ENCODE peak calls at places on chromosome 10, in four cellular contexts. H is GM12878, Z is HepG2, X is SK-N-SH. D is an unnamed sample.

GRCh38 chr10:30215631-30216030 is 133.4 kb downstream of the MTPAP start:
- DNase-seq in H (no peak), Z (no peak), X (no peak), D (no peak)

GRCh38 chr10:14787938-14788337 is 13.2 kb upstream of the FAM107B start:
- DNase-seq in H (no peak), Z (no peak), X (no peak), D (no peak)

GRCh38 chr10:15898046-15898445 is 37.7 kb upstream of the MINDY3 start:
- DNase-seq in H (no peak), Z (no peak), X (peak; percentile 12), D (peak; percentile 13)

GRCh38 chr10:32103721-32104120 is 47.5 kb upstream of the KIF5B start:
- DNase-seq in H (no peak), Z (no peak), X (no peak), D (no peak)

GRCh38 chr10:122342293-122343134 is 32.0 kb upstream of the PLEKHA1 start:
- DNase-seq in H (no peak), Z (peak; percentile 54), X (peak; percentile 63), D (peak; percentile 44)

GRCh38 chr10:62022830-62023229 is 121.3 kb downstream of the ARID5B start:
- DNase-seq in H (no peak), Z (no peak), X (no peak), D (no peak)

GRCh38 chr10:93028881-93029280 is 31.7 kb upstream of the CYP26C1 start:
- DNase-seq in H (no peak), Z (no peak), X (no peak), D (peak; percentile 27)

GRCh38 chr10:9157656-9158055 is 1103.2 kb downstream of the GATA3 start:
- DNase-seq in H (no peak), Z (no peak), X (no peak), D (no peak)

GRCh38 chr10:98006266-98006665 is 24.2 kb downstream of the CRTAC1 start:
- DNase-seq in H (no peak), Z (no peak), X (peak; percentile 55), D (no peak)

GRCh38 chr10:11863353-11864105 is 40.4 kb downstream of the PROSER2 start:
- DNase-seq in H (peak; percentile 76), Z (no peak), X (no peak), D (no peak)

GRCh38 chr10:21285742-21286311 is 239.7 kb downstream of the SKIDA1 start:
- DNase-seq in H (no peak), Z (no peak), X (no peak), D (peak; percentile 74)

GRCh38 chr10:132698761-132699391 is 87.1 kb downstream of the NKX6-2 start:
- DNase-seq in H (no peak), Z (no peak), X (no peak), D (no peak)

GRCh38 chr10:17214991-17215781 is 12.9 kb upstream of the VIM start:
- DNase-seq in H (no peak), Z (no peak), X (no peak), D (peak; percentile 75)

GRCh38 chr10:43930243-43930642 is 281.6 kb upstream of the ZNF32 start:
- DNase-seq in H (no peak), Z (no peak), X (no peak), D (no peak)

GRCh38 chr10:113854757-113855626 is 531 bp downstream of the NHLRC2 start:
- DNase-seq in H (no peak), Z (peak; percentile 23), X (peak; percentile 83), D (peak; percentile 62)

GRCh38 chr10:48792687-48793096 is 108.0 kb downstream of the WDFY4 start:
- DNase-seq in H (no peak), Z (no peak), X (no peak), D (no peak)

GRCh38 chr10:128008521-128009250 is 101.8 kb downstream of the PTPRE start:
- DNase-seq in H (no peak), Z (no peak), X (no peak), D (no peak)

GRCh38 chr10:91162050-91162494 is 58.4 kb upstream of the PCGF5 start:
- DNase-seq in H (no peak), Z (peak; percentile 6), X (no peak), D (peak; percentile 32)

GRCh38 chr10:121268363-121268762 is 329.9 kb downstream of the FGFR2 start:
- DNase-seq in H (no peak), Z (no peak), X (no peak), D (no peak)

GRCh38 chr10:14074062-14074884 is 256.5 kb downstream of the FRMD4A start:
- DNase-seq in H (no peak), Z (peak; percentile 27), X (peak; percentile 71), D (peak; percentile 65)

GRCh38 chr10:59971915-59972314 is 65.6 kb upstream of the CCDC6 start:
- DNase-seq in H (no peak), Z (peak; percentile 93), X (peak; percentile 16), D (peak; percentile 15)

GRCh38 chr10:11655839-11656238 is 44.4 kb upstream of the USP6NL start:
- DNase-seq in H (no peak), Z (no peak), X (no peak), D (no peak)

GRCh38 chr10:132065491-132066105 is at the start of gene JAKMIP3:
- DNase-seq in H (no peak), Z (peak; percentile 72), X (no peak), D (peak; percentile 83)

DNA sequence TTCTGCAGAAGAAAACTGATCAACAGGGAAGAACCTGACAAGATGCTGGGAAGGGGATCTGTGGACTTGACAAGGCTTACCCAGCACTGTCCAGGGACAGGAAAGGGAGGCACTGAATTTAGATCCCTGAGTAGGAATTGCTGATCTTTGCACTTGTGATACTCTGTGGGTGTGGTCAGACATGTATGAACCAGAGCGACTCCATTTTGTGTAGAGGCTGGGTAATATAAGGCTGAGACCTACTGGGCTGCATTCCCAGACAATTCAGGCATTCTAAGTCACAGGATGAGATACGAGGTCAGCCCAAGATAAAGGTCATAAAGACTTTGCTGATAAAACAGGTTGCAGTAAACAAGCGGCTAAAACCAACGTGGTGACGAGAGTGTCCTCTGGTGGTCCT is 60.7 kb downstream of the CCDC3 start:
- DNase-seq in H (no peak), Z (no peak), X (no peak), D (no peak)
- TF ChIP-seq PBX3 in H (no peak), Z (no peak), X (no peak), D (no peak)

DNA sequence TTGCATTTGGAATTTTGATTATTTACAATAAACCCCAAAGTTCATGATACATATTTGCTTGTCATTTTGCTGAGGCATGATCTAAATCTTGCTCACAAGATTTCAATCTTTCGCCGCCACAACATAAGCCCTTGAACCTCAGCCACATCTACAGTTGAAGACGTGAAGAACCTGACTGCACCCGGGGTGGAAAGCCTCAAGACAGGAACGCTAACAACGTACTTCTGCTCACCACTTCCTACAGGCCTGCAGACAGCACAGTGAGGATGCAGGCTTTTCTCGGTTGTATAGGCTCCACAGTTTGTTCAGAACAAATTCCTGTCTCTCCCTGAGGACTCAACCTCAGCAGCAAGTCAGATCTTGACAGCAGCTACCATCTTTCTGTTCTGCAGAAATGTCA is 393.8 kb upstream of the PRKCQ start:
- DNase-seq in H (no peak), Z (no peak), X (no peak), D (no peak)
- TF ChIP-seq PBX3 in H (no peak), Z (no peak), X (no peak), D (no peak)

DNA sequence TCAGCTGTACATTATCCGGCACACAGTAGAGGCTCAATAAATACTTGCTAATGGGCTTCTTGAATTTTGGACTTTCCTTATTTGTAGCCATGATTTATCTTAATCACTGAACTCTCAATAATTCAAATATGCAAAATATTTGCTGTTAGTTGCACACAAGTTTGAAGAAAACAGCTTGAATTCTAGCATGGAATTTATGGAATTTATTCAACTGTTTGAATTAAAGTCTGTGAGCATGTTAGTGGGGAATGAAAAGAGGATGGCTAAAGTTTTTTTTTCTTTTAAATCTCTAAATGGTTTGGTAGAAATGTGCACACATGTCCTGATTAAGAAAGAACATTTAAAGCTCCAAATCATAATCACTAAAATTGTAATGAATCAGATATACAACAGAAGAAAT is 42.5 kb downstream of the SIRT1 start:
- DNase-seq in H (no peak), Z (no peak), X (no peak), D (no peak)
- TF ChIP-seq PBX3 in H (no peak), Z (no peak), X (no peak), D (no peak)

GRCh38 chr10:89534826-89535166 is 598 bp downstream of the SLC16A12 start:
- DNase-seq in H (no peak), Z (no peak), X (no peak), D (no peak)

GRCh38 chr10:89535185-89536012 is at the start of gene SLC16A12:
- DNase-seq in H (no peak), Z (no peak), X (peak; percentile 74), D (no peak)

GRCh38 chr10:89536013-89536354 is 590 bp upstream of the SLC16A12 start:
- DNase-seq in H (no peak), Z (no peak), X (no peak), D (no peak)

GRCh38 chr10:89532476-89532875 is 2.9 kb downstream of the SLC16A12 start:
- DNase-seq in H (no peak), Z (no peak), X (no peak), D (no peak)

DNA sequence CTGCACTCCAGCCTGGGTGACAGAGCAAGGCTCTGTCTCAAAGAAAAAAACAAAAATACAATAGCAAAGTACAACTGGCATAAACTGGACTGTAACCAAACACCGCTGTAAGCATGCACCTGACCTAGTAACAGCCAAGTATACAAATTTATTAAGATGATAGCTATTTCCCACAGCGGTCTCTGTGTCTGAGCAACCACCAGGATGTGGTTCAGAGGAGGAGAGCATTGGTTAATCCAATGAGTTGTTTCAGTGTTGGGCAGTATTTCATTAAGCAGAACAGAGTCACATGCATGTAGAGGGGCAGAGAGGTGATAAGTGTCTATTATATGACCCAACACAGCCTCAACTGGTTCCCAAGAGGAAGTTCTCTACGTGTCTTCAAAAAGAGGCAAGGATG is 4.0 kb downstream of the SLC16A12 start:
- DNase-seq in H (no peak), Z (no peak), X (no peak), D (no peak)
- TF ChIP-seq PBX3 in H (no peak), Z (no peak), X (no peak), D (no peak)

DNA sequence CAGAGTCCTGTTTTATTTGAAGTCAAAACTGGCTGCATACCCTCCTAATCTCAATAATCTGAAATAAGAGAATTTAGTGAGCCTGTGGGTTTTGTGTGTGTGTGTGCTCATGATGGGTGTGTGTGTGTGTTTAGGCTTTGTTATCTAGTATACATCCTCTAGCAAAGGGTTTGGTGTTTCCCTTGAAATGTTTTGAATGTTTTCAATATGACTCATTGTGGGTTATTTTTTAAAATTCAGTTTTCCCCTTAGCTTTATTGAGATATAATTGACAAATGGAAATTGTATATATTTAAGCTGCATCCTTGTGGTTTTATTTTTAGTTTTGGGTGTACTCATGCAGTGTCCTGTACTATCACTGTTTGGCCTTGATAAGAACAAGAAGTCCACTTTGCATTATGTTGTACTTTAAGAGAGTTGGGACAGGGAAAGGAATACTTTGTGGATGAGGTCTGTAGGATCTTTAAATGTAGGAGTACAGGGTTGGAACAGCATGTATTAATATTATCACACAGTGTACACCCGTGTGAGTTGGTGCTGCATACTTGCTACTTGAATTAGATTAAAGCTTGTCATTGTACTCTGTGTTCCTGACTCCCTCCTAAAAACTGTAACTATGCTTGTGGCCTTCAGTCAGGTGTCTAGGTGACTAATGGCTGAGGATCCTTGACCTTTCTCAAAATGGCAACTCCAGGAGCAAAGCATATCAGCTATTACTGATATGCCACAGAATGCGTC is 58.3 kb downstream of the VCL start:
- DNase-seq in H (peak; percentile 33), Z (peak; percentile 65), X (no peak), D (peak; percentile 64)
- TF ChIP-seq PBX3 in H (no peak), Z (no peak), X (no peak), D (no peak)